ENCODE peak calls at places on chromosomes 12 and 14, in four cellular contexts. One of them, this sample, is unnamed.

GRCh38 chr14:23094666-23095195 is at the start of gene ACIN1:
- DNase-seq in OCI-LY7: peak
- DNase-seq in uterus: peak
- DNase-seq in astrocyte: peak
- DNase-seq in this sample: peak

GRCh38 chr12:106090586-106091411 is 48.0 kb downstream of the NUAK1 start:
- DNase-seq in OCI-LY7: no peak
- DNase-seq in uterus: peak
- DNase-seq in astrocyte: peak
- DNase-seq in this sample: peak

GRCh38 chr14:104289485-104289884 is 151.1 kb downstream of the KIF26A start:
- DNase-seq in OCI-LY7: no peak
- DNase-seq in uterus: no peak
- DNase-seq in astrocyte: no peak
- DNase-seq in this sample: no peak

GRCh38 chr12:49974231-49974675 is 1.5 kb downstream of the AQP6 start:
- DNase-seq in OCI-LY7: no peak
- DNase-seq in uterus: peak
- DNase-seq in astrocyte: peak
- DNase-seq in this sample: peak

GRCh38 chr14:90381011-90381790 is 15.6 kb upstream of the CALM1 start:
- DNase-seq in OCI-LY7: peak
- DNase-seq in uterus: peak
- DNase-seq in astrocyte: no peak
- DNase-seq in this sample: peak

GRCh38 chr12:124453419-124454351 is 113.7 kb downstream of the NCOR2 start:
- DNase-seq in OCI-LY7: peak
- DNase-seq in uterus: peak
- DNase-seq in astrocyte: peak
- DNase-seq in this sample: peak

GRCh38 chr12:41521872-41522379 is 333.8 kb downstream of the PDZRN4 start:
- DNase-seq in OCI-LY7: peak
- DNase-seq in uterus: no peak
- DNase-seq in astrocyte: peak
- DNase-seq in this sample: peak

GRCh38 chr12:68364893-68365725 is 32.9 kb upstream of the MDM1 start:
- DNase-seq in OCI-LY7: peak
- DNase-seq in uterus: peak
- DNase-seq in astrocyte: peak
- DNase-seq in this sample: peak

GRCh38 chr12:105278043-105278697 is 42.2 kb upstream of the APPL2 start:
- DNase-seq in OCI-LY7: peak
- DNase-seq in uterus: no peak
- DNase-seq in astrocyte: no peak
- DNase-seq in this sample: peak

GRCh38 chr14:76152333-76152681 is 585 bp downstream of the GPATCH2L start:
- DNase-seq in OCI-LY7: peak
- DNase-seq in uterus: peak
- DNase-seq in astrocyte: peak
- DNase-seq in this sample: peak

GRCh38 chr12:26034371-26035142 is 76.1 kb downstream of the RASSF8 start:
- DNase-seq in OCI-LY7: no peak
- DNase-seq in uterus: no peak
- DNase-seq in astrocyte: peak
- DNase-seq in this sample: no peak

GRCh38 chr14:49977126-49977841 is 84.4 kb downstream of the ARF6 start:
- DNase-seq in OCI-LY7: peak
- DNase-seq in uterus: no peak
- DNase-seq in astrocyte: no peak
- DNase-seq in this sample: no peak

GRCh38 chr14:101134161-101134631 is 230.7 kb upstream of the RTL1 start:
- DNase-seq in OCI-LY7: no peak
- DNase-seq in uterus: no peak
- DNase-seq in astrocyte: no peak
- DNase-seq in this sample: no peak

GRCh38 chr14:52919971-52920370 is 30.9 kb downstream of the FERMT2 start:
- DNase-seq in OCI-LY7: no peak
- DNase-seq in uterus: no peak
- DNase-seq in astrocyte: no peak
- DNase-seq in this sample: peak

GRCh38 chr12:95884998-95885397 is 26.2 kb downstream of the SNRPF start:
- DNase-seq in OCI-LY7: no peak
- DNase-seq in uterus: no peak
- DNase-seq in astrocyte: no peak
- DNase-seq in this sample: no peak

GRCh38 chr14:33714527-33715222 is 236.2 kb downstream of the EGLN3 start:
- DNase-seq in OCI-LY7: no peak
- DNase-seq in uterus: no peak
- DNase-seq in astrocyte: peak
- DNase-seq in this sample: no peak

GRCh38 chr12:18140969-18141368 is 51.0 kb upstream of the RERGL start:
- DNase-seq in OCI-LY7: no peak
- DNase-seq in uterus: no peak
- DNase-seq in astrocyte: no peak
- DNase-seq in this sample: peak

GRCh38 chr14:29442720-29443119 is 484.9 kb downstream of the PRKD1 start:
- DNase-seq in OCI-LY7: no peak
- DNase-seq in uterus: no peak
- DNase-seq in astrocyte: peak
- DNase-seq in this sample: peak

GRCh38 chr12:105626653-105627052 is 296.2 kb downstream of the C12orf75 start:
- DNase-seq in OCI-LY7: no peak
- DNase-seq in uterus: no peak
- DNase-seq in astrocyte: no peak
- DNase-seq in this sample: no peak

GRCh38 chr12:17992002-17992656 is 97.9 kb downstream of the RERGL start:
- DNase-seq in OCI-LY7: peak
- DNase-seq in uterus: no peak
- DNase-seq in astrocyte: peak
- DNase-seq in this sample: peak

GRCh38 chr14:91299483-91300115 is 55.1 kb upstream of the GPR68 start:
- DNase-seq in OCI-LY7: no peak
- DNase-seq in uterus: no peak
- DNase-seq in astrocyte: no peak
- DNase-seq in this sample: no peak

GRCh38 chr14:35727764-35728163 is 81.3 kb downstream of the RALGAPA1 start:
- DNase-seq in OCI-LY7: no peak
- DNase-seq in uterus: no peak
- DNase-seq in astrocyte: no peak
- DNase-seq in this sample: no peak

GRCh38 chr12:87127272-87127671 is 871.1 kb upstream of the MGAT4C start:
- DNase-seq in OCI-LY7: no peak
- DNase-seq in uterus: no peak
- DNase-seq in astrocyte: peak
- DNase-seq in this sample: peak

GRCh38 chr12:128609861-128610260 is 213.9 kb downstream of the SLC15A4 start:
- DNase-seq in OCI-LY7: no peak
- DNase-seq in uterus: no peak
- DNase-seq in astrocyte: no peak
- DNase-seq in this sample: no peak

GRCh38 chr14:31921741-31922140 is 155.4 kb upstream of the ARHGAP5 start:
- DNase-seq in OCI-LY7: no peak
- DNase-seq in uterus: no peak
- DNase-seq in astrocyte: no peak
- DNase-seq in this sample: no peak

GRCh38 chr12:19223018-19223417 is 93.5 kb downstream of the PLEKHA5 start:
- DNase-seq in OCI-LY7: peak
- DNase-seq in uterus: no peak
- DNase-seq in astrocyte: no peak
- DNase-seq in this sample: peak

GRCh38 chr12:122669397-122670070 is 33.6 kb downstream of the HCAR2 start:
- DNase-seq in OCI-LY7: no peak
- DNase-seq in uterus: no peak
- DNase-seq in astrocyte: peak
- DNase-seq in this sample: peak

GRCh38 chr12:30839643-30840190 is 85.0 kb upstream of the CAPRIN2 start:
- DNase-seq in OCI-LY7: no peak
- DNase-seq in uterus: no peak
- DNase-seq in astrocyte: no peak
- DNase-seq in this sample: no peak

GRCh38 chr14:95432152-95433093 is 84.0 kb downstream of the SYNE3 start:
- DNase-seq in OCI-LY7: peak
- DNase-seq in uterus: peak
- DNase-seq in astrocyte: no peak
- DNase-seq in this sample: peak

GRCh38 chr14:89356927-89357326 is 60.1 kb downstream of the FOXN3 start:
- DNase-seq in OCI-LY7: no peak
- DNase-seq in uterus: no peak
- DNase-seq in astrocyte: no peak
- DNase-seq in this sample: no peak

GRCh38 chr12:57983150-57983857 is 41.9 kb downstream of the ATP23 start:
- DNase-seq in OCI-LY7: peak
- DNase-seq in uterus: no peak
- DNase-seq in astrocyte: peak
- DNase-seq in this sample: peak

GRCh38 chr14:28308727-28309126 is 457.9 kb upstream of the FOXG1 start:
- DNase-seq in OCI-LY7: no peak
- DNase-seq in uterus: no peak
- DNase-seq in astrocyte: peak
- DNase-seq in this sample: peak

GRCh38 chr12:98974767-98975381 is 329.8 kb downstream of the APAF1 start:
- DNase-seq in OCI-LY7: no peak
- DNase-seq in uterus: no peak
- DNase-seq in astrocyte: no peak
- DNase-seq in this sample: no peak

GRCh38 chr12:50913224-50913623 is 39.1 kb upstream of the HIGD1C start:
- DNase-seq in OCI-LY7: no peak
- DNase-seq in uterus: no peak
- DNase-seq in astrocyte: no peak
- DNase-seq in this sample: no peak

GRCh38 chr12:90828621-90829020 is 126.4 kb downstream of the CCER1 start:
- DNase-seq in OCI-LY7: no peak
- DNase-seq in uterus: no peak
- DNase-seq in astrocyte: no peak
- DNase-seq in this sample: no peak

GRCh38 chr12:131220007-131220685 is 266.4 kb downstream of the ADGRD1 start:
- DNase-seq in OCI-LY7: no peak
- DNase-seq in uterus: no peak
- DNase-seq in astrocyte: no peak
- DNase-seq in this sample: no peak

GRCh38 chr12:59056931-59057330 is 136.6 kb upstream of the LRIG3 start:
- DNase-seq in OCI-LY7: no peak
- DNase-seq in uterus: no peak
- DNase-seq in astrocyte: no peak
- DNase-seq in this sample: peak

GRCh38 chr12:93563807-93564538 is 8.5 kb upstream of the SOCS2 start:
- DNase-seq in OCI-LY7: peak
- DNase-seq in uterus: no peak
- DNase-seq in astrocyte: peak
- DNase-seq in this sample: peak

GRCh38 chr12:116708826-116709756 is 28.8 kb downstream of the SPRING1 start:
- DNase-seq in OCI-LY7: peak
- DNase-seq in uterus: peak
- DNase-seq in astrocyte: peak
- DNase-seq in this sample: peak

GRCh38 chr14:69616408-69616773 is 5.0 kb downstream of the SUSD6 start:
- DNase-seq in OCI-LY7: no peak
- DNase-seq in uterus: no peak
- DNase-seq in astrocyte: no peak
- DNase-seq in this sample: no peak
- H3K4me3 ChIP-seq in OCI-LY7: peak
- H3K4me3 ChIP-seq in uterus: peak
- H3K4me3 ChIP-seq in astrocyte: no peak
- H3K4me3 ChIP-seq in this sample: peak

GRCh38 chr14:94005324-94005723 is 8.2 kb downstream of the CCDC197 start:
- DNase-seq in OCI-LY7: peak
- DNase-seq in uterus: no peak
- DNase-seq in astrocyte: no peak
- DNase-seq in this sample: peak
- TF ChIP-seq CTCF in OCI-LY7: peak
- TF ChIP-seq CTCF in uterus: peak
- TF ChIP-seq CTCF in astrocyte: peak
- TF ChIP-seq CTCF in this sample: peak

GRCh38 chr12:56695327-56696101 is 7.4 kb upstream of the PTGES3 start:
- DNase-seq in OCI-LY7: no peak
- DNase-seq in uterus: no peak
- DNase-seq in astrocyte: no peak
- DNase-seq in this sample: no peak
- H3K4me3 ChIP-seq in OCI-LY7: no peak
- H3K4me3 ChIP-seq in uterus: no peak
- H3K4me3 ChIP-seq in astrocyte: no peak
- H3K4me3 ChIP-seq in this sample: no peak

DNA sequence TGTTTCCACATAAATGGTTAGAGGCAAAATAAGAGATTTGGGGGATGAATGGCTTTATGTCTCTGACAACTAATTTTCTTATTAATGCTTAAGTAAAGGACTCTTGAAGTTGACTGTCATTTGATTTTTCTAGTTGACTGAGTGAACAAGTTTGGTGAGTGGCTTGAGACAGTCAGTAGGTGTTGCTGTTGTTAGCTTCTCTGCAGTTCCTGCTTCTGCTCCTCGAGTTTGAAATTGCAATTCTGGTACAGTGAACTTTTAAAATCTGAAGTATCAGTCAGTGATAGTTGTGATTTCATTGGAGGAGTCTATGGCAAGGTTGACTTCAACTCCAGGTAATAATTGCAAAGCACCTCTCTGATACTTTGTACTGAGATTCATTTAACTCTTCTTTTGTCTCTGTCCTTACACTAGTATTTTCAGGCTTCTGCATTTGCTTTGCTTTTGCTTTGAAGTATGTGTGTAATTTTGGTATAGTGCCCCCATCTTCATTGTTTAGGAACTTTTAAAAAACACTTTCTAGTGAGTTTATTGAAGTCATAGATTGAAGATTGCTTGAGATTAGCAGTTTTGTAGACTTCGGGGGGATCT is 415.5 kb downstream of the PCNX1 start:
- DNase-seq in OCI-LY7: peak
- DNase-seq in uterus: no peak
- DNase-seq in astrocyte: peak
- DNase-seq in this sample: peak
- TF ChIP-seq CTCF in OCI-LY7: peak
- TF ChIP-seq CTCF in uterus: peak
- TF ChIP-seq CTCF in astrocyte: peak
- TF ChIP-seq CTCF in this sample: peak

DNA sequence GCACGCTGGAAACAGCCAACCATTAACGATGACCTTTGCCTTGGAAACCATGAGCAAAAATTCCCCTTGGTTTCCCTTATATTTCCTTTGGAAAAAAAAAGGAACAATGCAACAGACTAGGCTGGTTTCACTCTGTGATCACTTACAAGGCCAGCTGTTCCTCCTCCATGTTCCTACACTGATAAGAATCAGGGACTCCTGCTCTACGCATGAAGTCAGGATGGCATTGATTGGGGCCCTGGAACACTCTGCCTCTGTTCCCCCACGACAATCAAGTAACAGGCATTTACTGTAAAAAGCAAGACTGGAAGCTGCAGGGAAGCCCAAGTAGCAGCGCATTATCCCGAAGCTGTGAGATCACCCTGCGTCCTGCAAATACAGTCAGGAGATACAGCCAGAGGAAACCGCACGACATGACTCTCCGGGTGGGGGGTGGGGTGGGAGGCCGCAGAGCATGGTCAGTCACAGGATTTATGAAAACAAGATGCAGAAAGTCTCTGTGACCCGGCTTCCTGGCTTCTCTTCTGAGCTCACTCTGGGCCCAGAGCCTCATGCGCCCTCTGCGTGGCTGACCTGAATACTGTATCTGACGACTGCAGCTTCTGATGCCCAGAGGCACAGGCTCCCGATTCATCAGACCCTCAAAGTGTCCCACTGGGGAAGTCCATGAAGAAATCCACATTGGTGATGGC is 31.1 kb downstream of the SSH1 start:
- DNase-seq in OCI-LY7: no peak
- DNase-seq in uterus: peak
- DNase-seq in astrocyte: peak
- DNase-seq in this sample: peak
- H3K4me3 ChIP-seq in OCI-LY7: no peak
- H3K4me3 ChIP-seq in uterus: no peak
- H3K4me3 ChIP-seq in astrocyte: peak
- H3K4me3 ChIP-seq in this sample: peak

This sample was measured in choroid plexus epithelial cell.